ENCODE peak calls at places on chromosomes 7 and 10, in seven cellular contexts. O, I, A, X, D, N and E are unnamed samples.

GRCh38 chr10:44343836-44344235 is 41.1 kb downstream of the CXCL12 start:
- DNase-seq in I (no peak), X (no peak), D (no peak), A (no peak), O (no peak), N (no peak), E (no peak)

GRCh38 chr10:10787586-10787985 is 230.1 kb upstream of the CELF2 start:
- DNase-seq in D (no peak), N (no peak), O (no peak), A (no peak), X (no peak), I (no peak), E (no peak)

GRCh38 chr10:22719406-22720042 is 5.1 kb upstream of the PIP4K2A start:
- DNase-seq in A (no peak), D (no peak), O (no peak), X (no peak), I (no peak), N (no peak), E (no peak)

GRCh38 chr7:128442346-128442745 is 13.3 kb upstream of the HILPDA start:
- DNase-seq in D (no peak), I (no peak), X (no peak), O (no peak), N (no peak), A (no peak), E (no peak)

GRCh38 chr10:77363197-77363596 is 274.4 kb downstream of the KCNMA1 start:
- DNase-seq in A (no peak), D (no peak), I (no peak), X (no peak), O (no peak), N (no peak), E (no peak)

GRCh38 chr7:107661081-107661864 is 645 bp downstream of the SLC26A4 start:
- DNase-seq in D (peak; percentile 70), N (peak; percentile 78), X (peak; percentile 50), O (peak; percentile 43), A (peak; percentile 63), I (peak; percentile 81), E (peak; percentile 15)

GRCh38 chr10:112716924-112717348 is 233.1 kb upstream of the TCF7L2 start:
- DNase-seq in X (no peak), A (no peak), D (peak; percentile 6), O (no peak), I (no peak), N (no peak), E (peak; percentile 60)

GRCh38 chr10:99339077-99339476 is 9.9 kb downstream of the CNNM1 start:
- DNase-seq in I (no peak), X (no peak), A (no peak), N (no peak), O (no peak), D (peak; percentile 21), E (no peak)

GRCh38 chr10:78925800-78926319 is 142.9 kb upstream of the ZMIZ1 start:
- DNase-seq in I (no peak), D (peak; percentile 97), A (no peak), X (no peak), N (no peak), O (no peak), E (peak; percentile 94)

GRCh38 chr7:75756340-75757297 is 15.4 kb downstream of the CCL26 start:
- DNase-seq in N (no peak), I (peak; percentile 31), O (peak; percentile 8), D (no peak), A (peak; percentile 52), X (no peak), E (peak; percentile 48)

GRCh38 chr10:24132741-24133140 is 76.2 kb upstream of the KIAA1217 start:
- DNase-seq in D (peak; percentile 48), A (no peak), I (no peak), X (no peak), O (no peak), N (no peak), E (peak; percentile 1)

GRCh38 chr10:118298787-118299186 is 43.3 kb downstream of the FAM204A start:
- DNase-seq in O (no peak), A (no peak), D (no peak), N (no peak), X (no peak), I (no peak), E (no peak)

GRCh38 chr10:86523348-86523747 is 1.8 kb upstream of the WAPL start:
- DNase-seq in I (peak; percentile 59), N (no peak), X (no peak), A (no peak), D (peak; percentile 12), O (no peak), E (peak; percentile 38)
- TF ChIP-seq CTCF in I (peak; percentile 47), N (peak; percentile 8), X (peak; percentile 37), A (no peak), D (peak; percentile 22), O (peak; percentile 54), E (peak; percentile 57)

DNA sequence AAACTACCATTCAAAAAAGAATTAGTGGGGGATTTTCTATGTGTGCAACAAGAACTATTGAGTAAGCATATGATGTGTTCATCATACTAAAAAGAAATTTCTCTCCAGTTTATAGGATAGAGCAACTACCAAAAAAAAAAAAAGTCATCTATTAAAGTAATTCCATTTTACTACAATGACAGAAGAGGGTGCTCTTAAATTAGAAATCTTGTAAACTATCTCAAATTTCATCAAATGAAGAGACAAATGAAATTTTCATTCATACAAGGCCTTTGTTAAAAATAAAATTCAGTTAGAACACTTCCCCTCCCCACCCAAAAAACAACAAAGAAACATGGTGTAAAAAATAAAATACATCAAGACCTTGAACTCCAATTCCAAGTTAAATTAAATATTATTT is 195.4 kb upstream of the PLXDC2 start:
- DNase-seq in N (no peak), X (no peak), D (no peak), I (no peak), A (no peak), O (no peak), E (no peak)
- TF ChIP-seq CTCF in N (no peak), X (no peak), D (no peak), I (no peak), A (no peak), O (no peak), E (peak; percentile 28)

DNA sequence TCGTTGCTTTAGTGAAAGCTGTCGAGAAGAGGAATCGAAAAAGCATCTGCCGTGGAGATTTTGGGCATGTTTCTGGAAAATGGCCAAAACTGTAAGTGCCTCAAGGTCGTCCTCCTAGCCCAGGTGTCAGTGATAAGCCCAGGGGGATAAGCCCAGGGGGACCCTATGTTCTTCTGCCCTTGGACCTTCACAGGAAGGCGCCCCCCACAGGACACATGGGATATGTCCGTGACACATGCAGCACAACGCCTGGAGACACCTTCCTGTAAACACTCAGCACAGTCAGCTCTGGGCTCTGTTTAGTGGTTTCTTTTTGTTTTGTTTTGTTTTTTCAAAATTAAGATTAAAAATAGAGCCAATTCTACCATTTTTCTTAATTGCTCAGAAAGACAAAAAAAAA is 272.7 kb downstream of the KLF6 start:
- DNase-seq in D (no peak), X (no peak), O (no peak), I (no peak), N (no peak), A (no peak), E (no peak)
- TF ChIP-seq CTCF in D (no peak), X (no peak), O (no peak), I (no peak), N (no peak), A (no peak), E (no peak)

DNA sequence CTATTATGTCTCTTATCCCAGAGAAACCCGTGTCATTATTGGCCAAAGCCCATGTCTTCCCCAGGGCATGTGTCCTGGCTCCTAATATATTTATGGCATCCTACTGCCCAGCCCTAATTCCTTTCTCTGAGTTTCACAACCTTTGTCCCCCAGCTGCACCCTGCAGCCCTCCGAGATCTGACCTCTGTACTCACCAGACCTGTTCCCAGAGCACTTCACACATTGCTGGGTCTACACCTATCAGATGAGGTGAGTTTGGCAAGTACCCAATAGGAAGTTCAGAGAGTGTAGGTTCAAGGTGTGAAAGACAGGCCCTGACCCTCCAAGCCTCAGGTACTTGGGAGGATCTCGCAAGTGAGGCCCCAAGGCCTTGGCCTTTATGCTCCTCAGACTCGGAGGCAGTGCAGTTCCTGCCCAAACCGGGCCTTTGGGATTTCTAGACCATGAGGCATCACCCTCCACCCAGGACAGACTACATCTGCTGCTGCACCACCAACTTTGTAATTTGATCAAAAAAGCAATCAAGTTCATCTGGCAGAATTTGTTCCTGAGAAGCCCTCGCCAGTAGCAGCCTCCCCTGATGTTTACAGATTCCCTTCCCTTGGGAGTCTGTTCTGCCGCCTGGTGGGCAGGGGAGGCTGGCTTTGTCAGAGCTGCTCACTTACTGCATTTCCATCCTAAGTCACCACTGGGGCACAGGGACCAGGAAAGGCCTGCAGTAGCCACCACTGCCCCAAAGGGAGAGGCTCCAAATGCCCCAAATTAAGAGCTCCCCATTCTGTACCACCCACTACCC is 2.2 kb downstream of the CAMK2G start:
- DNase-seq in X (no peak), D (no peak), N (no peak), A (no peak), O (no peak), I (no peak), E (no peak)
- TF ChIP-seq CTCF in X (peak; percentile 37), D (peak; percentile 19), N (peak; percentile 25), A (no peak), O (peak; percentile 34), I (no peak), E (no peak)

GRCh38 chr10:69804775-69805174 is 3.1 kb downstream of the COL13A1 start:
- DNase-seq in D (no peak), X (no peak), N (no peak), A (no peak), O (no peak), I (no peak), E (no peak)
- TF ChIP-seq CTCF in D (no peak), X (no peak), N (no peak), A (no peak), O (no peak), I (no peak), E (no peak)

DNA sequence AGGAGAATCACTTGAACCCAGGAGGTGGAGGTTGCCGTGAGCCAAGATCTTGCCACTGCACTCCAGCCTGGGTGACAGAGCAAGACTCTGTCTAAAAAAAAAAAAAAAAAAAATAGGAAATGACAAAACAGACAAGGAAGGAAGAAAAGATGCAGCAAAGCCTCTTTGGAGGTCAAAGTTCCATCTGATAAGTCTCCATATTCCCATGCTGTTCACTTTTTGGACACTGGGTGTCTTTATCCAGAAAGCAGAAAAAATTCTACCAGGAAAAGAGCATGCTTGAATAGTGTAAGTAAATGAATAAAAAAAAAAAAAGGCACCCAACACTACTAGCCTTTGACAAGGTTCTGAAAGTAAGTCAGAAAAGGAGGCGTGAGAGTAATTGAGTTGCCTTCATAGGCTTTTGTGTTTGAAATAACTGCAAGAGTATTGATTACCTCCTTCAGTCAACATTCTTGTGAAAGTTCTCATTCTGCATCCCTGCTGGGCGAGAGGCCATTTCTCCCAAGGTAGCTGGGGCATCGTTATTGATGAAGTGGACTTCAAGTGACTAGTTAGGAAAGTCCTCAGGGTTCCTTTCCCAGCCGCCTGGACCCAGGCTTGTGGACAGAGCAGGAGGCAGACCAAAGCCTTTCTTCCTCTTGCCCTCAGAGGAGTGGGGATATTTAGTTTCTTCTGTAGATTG is 133.3 kb upstream of the KIF5B start:
- DNase-seq in O (no peak), X (peak; percentile 12), A (no peak), D (no peak), N (no peak), I (no peak), E (peak; percentile 17)
- TF ChIP-seq CTCF in O (peak; percentile 51), X (peak; percentile 43), A (no peak), D (no peak), N (peak; percentile 25), I (no peak), E (no peak)

GRCh38 chr7:139753079-139753692 is 24.6 kb downstream of the HIPK2 start:
- DNase-seq in A (no peak), I (no peak), X (no peak), O (no peak), D (no peak), N (no peak), E (no peak)
- TF ChIP-seq CTCF in A (no peak), I (peak; percentile 21), X (peak; percentile 42), O (peak; percentile 28), D (peak; percentile 9), N (no peak), E (no peak)